ENCODE peak calls at places on chromosomes 3 and 15, in ten cellular contexts. U is coronary artery, J is thoracic aorta, Z is choroid plexus epithelial cell, W is ovary, Y is brain microvascular endothelial cell, F is H1, T is HFF-Myc, C is cardiac fibroblast, D is dorsolateral prefrontal cortex. L is an unnamed sample.

GRCh38 chr3:178182337-178182761 is 353.9 kb upstream of the KCNMB2 start:
- DNase-seq in U (peak), J (no peak), Z (peak), W (no peak), Y (no peak), F (no peak), T (no peak), C (no peak), D (peak), L (no peak)

GRCh38 chr15:72168131-72168825 is 29.3 kb downstream of the GRAMD2A start:
- DNase-seq in U (no peak), J (no peak), Z (peak), W (no peak), Y (peak), F (no peak), T (no peak), C (peak), D (no peak), L (peak)

GRCh38 chr3:87045473-87045872 is 54.5 kb upstream of the VGLL3 start:
- DNase-seq in U (no peak), J (no peak), Z (no peak), W (no peak), Y (no peak), F (no peak), T (no peak), C (no peak), D (no peak), L (no peak)

GRCh38 chr15:40925863-40926658 is 3.1 kb upstream of the DLL4 start:
- DNase-seq in U (no peak), J (no peak), Z (no peak), W (no peak), Y (no peak), F (peak), T (no peak), C (no peak), D (no peak), L (no peak)

GRCh38 chr3:36418296-36418695 is 38.0 kb downstream of the STAC start:
- DNase-seq in U (no peak), J (no peak), Z (peak), W (no peak), Y (no peak), F (no peak), T (no peak), C (peak), D (no peak), L (no peak)

GRCh38 chr3:146387566-146387965 is 81.8 kb downstream of the PLSCR2 start:
- DNase-seq in U (no peak), J (no peak), Z (peak), W (no peak), Y (no peak), F (no peak), T (no peak), C (peak), D (no peak), L (no peak)

GRCh38 chr3:58249358-58250092 is 11.9 kb downstream of the ABHD6 start:
- DNase-seq in U (no peak), J (no peak), Z (peak), W (no peak), Y (no peak), F (no peak), T (no peak), C (no peak), D (no peak), L (no peak)

GRCh38 chr15:64842099-64842940 is 605 bp downstream of the PLEKHO2 start:
- DNase-seq in U (peak), J (no peak), Z (peak), W (peak), Y (peak), F (no peak), T (no peak), C (peak), D (no peak), L (no peak)

GRCh38 chr15:39581501-39582285 is 814 bp downstream of the THBS1 start:
- DNase-seq in U (peak), J (no peak), Z (peak), W (peak), Y (no peak), F (no peak), T (peak), C (peak), D (no peak), L (no peak)

GRCh38 chr3:149371001-149371722 is 6.3 kb downstream of the TM4SF1 start:
- DNase-seq in U (no peak), J (no peak), Z (peak), W (no peak), Y (no peak), F (no peak), T (no peak), C (peak), D (no peak), L (no peak)

GRCh38 chr15:41332788-41333527 is at the start of gene NUSAP1:
- DNase-seq in U (no peak), J (no peak), Z (peak), W (no peak), Y (no peak), F (no peak), T (no peak), C (no peak), D (no peak), L (no peak)

GRCh38 chr15:85706779-85707518 is 87.8 kb downstream of the KLHL25 start:
- DNase-seq in U (peak), J (no peak), Z (peak), W (peak), Y (peak), F (no peak), T (no peak), C (peak), D (no peak), L (peak)
- H3K4me3 ChIP-seq in U (peak), J (peak), Z (peak), W (no peak), Y (no peak), F (no peak), T (peak), C (no peak), D (no peak), L (peak)

DNA sequence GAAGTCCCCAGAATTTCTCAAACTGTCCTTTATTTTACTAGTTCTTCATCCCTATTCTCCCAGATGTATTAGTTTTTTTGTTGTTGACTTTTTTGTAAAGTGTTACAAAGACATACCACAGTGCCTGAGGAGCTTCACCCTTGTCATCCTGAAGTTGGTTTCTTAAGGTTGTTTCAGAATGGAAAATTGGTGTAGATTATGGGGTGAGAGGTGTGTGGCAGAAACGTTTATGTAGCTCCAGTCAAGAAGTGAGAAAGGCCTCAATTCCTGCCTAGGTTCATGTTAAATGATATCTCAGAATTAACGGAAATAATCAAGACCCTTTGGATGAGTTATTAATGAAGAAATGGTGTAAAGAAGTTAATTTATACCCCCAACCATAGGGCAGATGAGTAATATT is 6.8 kb downstream of the EDEM1 start:
- DNase-seq in U (no peak), J (no peak), Z (no peak), W (no peak), Y (no peak), F (no peak), T (no peak), C (no peak), D (no peak), L (no peak)
- H3K4me3 ChIP-seq in U (no peak), J (no peak), Z (no peak), W (no peak), Y (no peak), F (no peak), T (no peak), C (no peak), D (no peak), L (no peak)

GRCh38 chr3:23106641-23107040 is 96.5 kb upstream of the UBE2E2 start:
- DNase-seq in U (no peak), J (no peak), Z (no peak), W (no peak), Y (no peak), F (no peak), T (no peak), C (no peak), D (no peak), L (no peak)
- H3K4me3 ChIP-seq in U (no peak), J (no peak), Z (no peak), W (no peak), Y (no peak), F (no peak), T (no peak), C (no peak), D (no peak), L (no peak)

GRCh38 chr15:91268510-91268909 is 168.5 kb downstream of the SV2B start:
- DNase-seq in U (no peak), J (no peak), Z (no peak), W (no peak), Y (no peak), F (peak), T (no peak), C (no peak), D (no peak), L (no peak)

GRCh38 chr15:91275844-91276243 is 175.8 kb downstream of the SV2B start:
- DNase-seq in U (no peak), J (no peak), Z (no peak), W (no peak), Y (no peak), F (no peak), T (no peak), C (no peak), D (no peak), L (no peak)

GRCh38 chr15:91270747-91271146 is 170.7 kb downstream of the SV2B start:
- DNase-seq in U (no peak), J (no peak), Z (no peak), W (no peak), Y (no peak), F (no peak), T (no peak), C (no peak), D (no peak), L (no peak)

DNA sequence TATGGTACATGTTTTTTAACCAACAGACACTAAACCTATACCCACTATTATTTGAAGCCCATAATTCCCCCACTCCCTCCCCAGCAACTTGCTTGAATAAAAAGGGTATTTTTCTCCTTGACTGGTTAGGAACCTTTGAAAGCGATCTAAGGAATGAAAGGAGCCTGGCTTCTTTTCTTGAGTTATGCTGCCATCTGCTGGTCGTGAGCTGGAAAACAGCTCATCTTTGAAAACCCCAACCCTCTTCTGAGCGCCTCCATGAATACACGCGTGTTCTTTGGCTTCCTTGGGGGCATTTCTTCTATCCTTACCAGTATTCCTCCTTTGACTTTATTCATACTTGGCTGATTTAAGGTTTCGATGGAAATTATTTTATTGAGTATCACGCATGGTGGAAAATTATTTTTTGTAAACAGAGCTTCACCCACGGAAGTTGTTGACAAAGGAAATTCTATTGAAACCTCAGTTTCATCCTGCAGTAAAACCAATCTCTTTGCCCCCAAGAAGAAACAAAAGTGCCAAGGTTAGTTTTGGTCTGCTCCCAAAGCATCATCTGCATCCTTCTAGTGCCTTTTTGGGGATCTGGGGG is 171.6 kb downstream of the SV2B start:
- DNase-seq in U (no peak), J (no peak), Z (peak), W (peak), Y (peak), F (peak), T (peak), C (peak), D (peak), L (peak)
- H3K4me3 ChIP-seq in U (no peak), J (no peak), Z (no peak), W (no peak), Y (no peak), F (no peak), T (no peak), C (no peak), D (no peak), L (no peak)

GRCh38 chr15:80949756-80950155 is 39.9 kb downstream of the MESD start:
- DNase-seq in U (peak), J (no peak), Z (no peak), W (no peak), Y (no peak), F (no peak), T (no peak), C (no peak), D (no peak), L (no peak)
- H3K4me3 ChIP-seq in U (no peak), J (no peak), Z (no peak), W (no peak), Y (no peak), F (no peak), T (no peak), C (no peak), D (no peak), L (no peak)

DNA sequence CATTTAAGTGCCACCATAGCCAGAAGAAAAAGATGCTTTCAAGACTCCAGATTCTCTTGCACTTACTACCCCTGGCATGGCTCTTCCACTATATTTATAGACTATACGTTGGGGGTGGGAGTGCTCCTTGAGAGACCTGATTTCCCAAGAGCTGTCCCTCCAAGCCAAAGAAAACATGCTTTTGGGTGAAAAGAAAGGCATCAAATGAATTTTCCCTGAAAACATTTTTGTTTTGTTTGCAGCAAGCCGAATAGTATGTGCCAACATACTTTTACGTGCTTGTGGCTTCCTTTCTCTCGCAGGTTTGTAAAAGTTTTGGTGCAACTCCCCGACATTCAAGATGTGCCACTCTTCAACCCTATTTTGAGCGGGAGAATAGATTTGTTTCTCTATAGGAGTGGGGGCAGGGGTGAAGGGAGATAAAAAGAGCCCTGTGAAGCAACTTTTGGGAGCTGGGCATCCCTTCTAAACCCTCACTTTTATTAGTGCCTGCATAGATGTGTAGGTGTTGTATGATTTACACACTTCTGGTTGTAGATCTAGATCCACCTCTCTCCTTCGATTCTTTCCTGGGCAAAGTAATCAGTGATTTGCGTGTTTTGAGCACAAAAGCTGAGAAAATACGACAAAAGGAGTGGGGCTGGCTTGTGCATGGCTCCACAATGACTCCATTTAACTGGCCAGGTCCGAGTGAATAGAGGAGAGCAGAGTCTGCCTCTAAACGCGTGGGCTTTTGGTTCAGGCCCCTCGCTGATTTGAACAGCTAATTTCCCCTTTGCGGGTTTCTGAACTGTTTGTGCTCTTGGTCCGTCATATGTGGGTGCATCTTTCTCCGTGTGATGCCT is 17.6 kb downstream of the SOX2 start:
- DNase-seq in U (no peak), J (no peak), Z (no peak), W (no peak), Y (no peak), F (peak), T (no peak), C (no peak), D (no peak), L (no peak)
- H3K4me3 ChIP-seq in U (no peak), J (no peak), Z (no peak), W (no peak), Y (no peak), F (no peak), T (no peak), C (no peak), D (peak), L (no peak)

GRCh38 chr15:66882251-66883020 is 180.4 kb downstream of the SMAD6 start:
- DNase-seq in U (peak), J (peak), Z (peak), W (no peak), Y (peak), F (peak), T (no peak), C (peak), D (no peak), L (no peak)

GRCh38 chr15:66881173-66881905 is 179.3 kb downstream of the SMAD6 start:
- DNase-seq in U (peak), J (no peak), Z (no peak), W (no peak), Y (no peak), F (peak), T (no peak), C (no peak), D (no peak), L (no peak)

GRCh38 chr15:66885281-66885915 is 180.0 kb upstream of the SMAD3 start:
- DNase-seq in U (peak), J (no peak), Z (no peak), W (no peak), Y (no peak), F (peak), T (no peak), C (no peak), D (no peak), L (no peak)

GRCh38 chr15:66884661-66885237 is 180.7 kb upstream of the SMAD3 start:
- DNase-seq in U (peak), J (no peak), Z (no peak), W (no peak), Y (no peak), F (peak), T (no peak), C (no peak), D (no peak), L (no peak)

GRCh38 chr15:66883322-66883911 is 181.4 kb downstream of the SMAD6 start:
- DNase-seq in U (peak), J (peak), Z (peak), W (peak), Y (peak), F (peak), T (peak), C (peak), D (peak), L (no peak)
- H3K4me3 ChIP-seq in U (no peak), J (no peak), Z (no peak), W (no peak), Y (no peak), F (no peak), T (no peak), C (no peak), D (no peak), L (no peak)

GRCh38 chr3:23129817-23130216 is 73.3 kb upstream of the UBE2E2 start:
- DNase-seq in U (no peak), J (no peak), Z (peak), W (no peak), Y (no peak), F (no peak), T (peak), C (no peak), D (no peak), L (no peak)
- H3K4me3 ChIP-seq in U (no peak), J (no peak), Z (peak), W (peak), Y (no peak), F (no peak), T (no peak), C (no peak), D (no peak), L (no peak)

GRCh38 chr15:31228980-31229826 is 97.4 kb upstream of the KLF13 start:
- DNase-seq in U (no peak), J (no peak), Z (no peak), W (no peak), Y (no peak), F (no peak), T (no peak), C (no peak), D (no peak), L (no peak)

GRCh38 chr15:31225356-31225955 is 101.2 kb upstream of the KLF13 start:
- DNase-seq in U (no peak), J (no peak), Z (no peak), W (no peak), Y (no peak), F (no peak), T (no peak), C (no peak), D (no peak), L (no peak)

GRCh38 chr15:31227235-31227634 is 99.4 kb upstream of the KLF13 start:
- DNase-seq in U (no peak), J (no peak), Z (no peak), W (no peak), Y (no peak), F (no peak), T (no peak), C (no peak), D (no peak), L (no peak)

GRCh38 chr15:31226011-31226410 is 100.6 kb upstream of the KLF13 start:
- DNase-seq in U (no peak), J (no peak), Z (no peak), W (no peak), Y (no peak), F (no peak), T (no peak), C (no peak), D (no peak), L (no peak)

DNA sequence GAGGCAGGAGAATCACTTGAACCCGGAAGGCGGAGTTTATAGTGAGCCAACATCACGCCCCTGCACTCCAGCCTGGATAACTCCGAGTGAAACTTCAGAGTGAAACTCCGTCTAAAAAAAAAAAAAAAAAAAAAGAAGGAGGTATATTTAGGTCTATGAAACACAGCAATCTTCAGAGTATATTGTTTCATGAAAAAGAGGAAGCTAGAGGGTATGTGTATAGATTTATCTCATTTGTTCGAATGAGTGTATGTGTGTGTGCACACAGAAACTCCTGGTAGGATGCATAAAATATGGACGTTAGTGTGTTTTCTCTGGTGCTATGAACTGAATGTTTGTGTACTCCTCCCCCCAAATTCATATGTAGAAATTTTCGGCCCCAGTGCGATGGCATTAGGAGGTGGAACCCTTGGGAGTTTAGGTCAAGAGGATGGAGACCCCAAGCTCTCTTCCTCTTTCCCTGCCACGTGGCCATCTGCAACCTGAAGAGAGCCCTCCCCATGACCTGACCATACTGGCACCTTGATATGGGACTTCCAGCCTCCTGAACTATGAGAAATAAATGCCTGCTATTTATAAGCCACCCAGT is 98.6 kb upstream of the KLF13 start:
- DNase-seq in U (no peak), J (no peak), Z (no peak), W (no peak), Y (no peak), F (no peak), T (no peak), C (no peak), D (no peak), L (no peak)
- H3K4me3 ChIP-seq in U (no peak), J (no peak), Z (no peak), W (no peak), Y (no peak), F (no peak), T (no peak), C (no peak), D (no peak), L (no peak)

L was measured in Jurkat, Clone E6-1.